ENCODE peak calls at places on chromosomes 2 and 18, in eight cellular contexts. One of them, this sample, is unnamed.
A peak's percentile ranks its signal among the peaks of the same experiment; 100 is the strongest.

GRCh38 chr2:150142561-150142960 is 344.9 kb downstream of the RND3 start:
- DNase-seq in KBM-7: no peak
- DNase-seq in activated naive CD4-positive, alpha-beta T cell: no peak
- DNase-seq in kidney glomerular epithelial cell: no peak
- DNase-seq in NCI-H748 treated with DMSO at 0.1 percent for 48 hours: no peak
- DNase-seq in germinal center: no peak
- DNase-seq in kidney tubule cell: peak; percentile 83
- DNase-seq in psoas muscle: no peak
- DNase-seq in this sample: no peak

GRCh38 chr2:204234879-204235278 is 298.3 kb downstream of the ICOS start:
- DNase-seq in KBM-7: no peak
- DNase-seq in activated naive CD4-positive, alpha-beta T cell: no peak
- DNase-seq in kidney glomerular epithelial cell: no peak
- DNase-seq in NCI-H748 treated with DMSO at 0.1 percent for 48 hours: no peak
- DNase-seq in germinal center: no peak
- DNase-seq in kidney tubule cell: no peak
- DNase-seq in psoas muscle: no peak
- DNase-seq in this sample: no peak

GRCh38 chr18:9782073-9782857 is 74.2 kb downstream of the RAB31 start:
- DNase-seq in KBM-7: no peak
- DNase-seq in activated naive CD4-positive, alpha-beta T cell: no peak
- DNase-seq in kidney glomerular epithelial cell: peak; percentile 47
- DNase-seq in NCI-H748 treated with DMSO at 0.1 percent for 48 hours: no peak
- DNase-seq in germinal center: no peak
- DNase-seq in kidney tubule cell: peak; percentile 67
- DNase-seq in psoas muscle: no peak
- DNase-seq in this sample: no peak

GRCh38 chr2:240296611-240297552 is 138.6 kb upstream of the GPC1 start:
- DNase-seq in KBM-7: no peak
- DNase-seq in activated naive CD4-positive, alpha-beta T cell: no peak
- DNase-seq in kidney glomerular epithelial cell: no peak
- DNase-seq in NCI-H748 treated with DMSO at 0.1 percent for 48 hours: no peak
- DNase-seq in germinal center: no peak
- DNase-seq in kidney tubule cell: no peak
- DNase-seq in psoas muscle: peak; percentile 48
- DNase-seq in this sample: no peak

GRCh38 chr2:172000696-172001361 is 1.1 kb downstream of the METAP1D start:
- DNase-seq in KBM-7: peak; percentile 39
- DNase-seq in activated naive CD4-positive, alpha-beta T cell: no peak
- DNase-seq in kidney glomerular epithelial cell: no peak
- DNase-seq in NCI-H748 treated with DMSO at 0.1 percent for 48 hours: no peak
- DNase-seq in germinal center: no peak
- DNase-seq in kidney tubule cell: no peak
- DNase-seq in psoas muscle: no peak
- DNase-seq in this sample: no peak

GRCh38 chr2:230847883-230848388 is 16.8 kb upstream of the ITM2C start:
- DNase-seq in KBM-7: peak; percentile 94
- DNase-seq in activated naive CD4-positive, alpha-beta T cell: peak; percentile 76
- DNase-seq in kidney glomerular epithelial cell: peak; percentile 71
- DNase-seq in NCI-H748 treated with DMSO at 0.1 percent for 48 hours: peak; percentile 18
- DNase-seq in germinal center: peak; percentile 84
- DNase-seq in kidney tubule cell: peak; percentile 89
- DNase-seq in psoas muscle: peak; percentile 85
- DNase-seq in this sample: peak; percentile 70

GRCh38 chr18:74534150-74534969 is at the start of gene CNDP1:
- DNase-seq in KBM-7: no peak
- DNase-seq in activated naive CD4-positive, alpha-beta T cell: no peak
- DNase-seq in kidney glomerular epithelial cell: no peak
- DNase-seq in NCI-H748 treated with DMSO at 0.1 percent for 48 hours: no peak
- DNase-seq in germinal center: no peak
- DNase-seq in kidney tubule cell: no peak
- DNase-seq in psoas muscle: no peak
- DNase-seq in this sample: no peak

GRCh38 chr18:76454429-76454828 is 40.6 kb downstream of the ZNF516 start:
- DNase-seq in KBM-7: no peak
- DNase-seq in activated naive CD4-positive, alpha-beta T cell: no peak
- DNase-seq in kidney glomerular epithelial cell: no peak
- DNase-seq in NCI-H748 treated with DMSO at 0.1 percent for 48 hours: no peak
- DNase-seq in germinal center: no peak
- DNase-seq in kidney tubule cell: no peak
- DNase-seq in psoas muscle: no peak
- DNase-seq in this sample: no peak

GRCh38 chr2:233234264-233234663 is 17.2 kb upstream of the ATG16L1 start:
- DNase-seq in KBM-7: no peak
- DNase-seq in activated naive CD4-positive, alpha-beta T cell: no peak
- DNase-seq in kidney glomerular epithelial cell: no peak
- DNase-seq in NCI-H748 treated with DMSO at 0.1 percent for 48 hours: no peak
- DNase-seq in germinal center: no peak
- DNase-seq in kidney tubule cell: no peak
- DNase-seq in psoas muscle: no peak
- DNase-seq in this sample: no peak

GRCh38 chr2:241617431-241618154 is 19.4 kb downstream of the THAP4 start:
- DNase-seq in KBM-7: no peak
- DNase-seq in activated naive CD4-positive, alpha-beta T cell: no peak
- DNase-seq in kidney glomerular epithelial cell: no peak
- DNase-seq in NCI-H748 treated with DMSO at 0.1 percent for 48 hours: peak; percentile 53
- DNase-seq in germinal center: peak; percentile 49
- DNase-seq in kidney tubule cell: peak; percentile 44
- DNase-seq in psoas muscle: peak; percentile 37
- DNase-seq in this sample: no peak

GRCh38 chr2:109356251-109357035 is 227.4 kb downstream of the SH3RF3 start:
- DNase-seq in KBM-7: no peak
- DNase-seq in activated naive CD4-positive, alpha-beta T cell: no peak
- DNase-seq in kidney glomerular epithelial cell: no peak
- DNase-seq in NCI-H748 treated with DMSO at 0.1 percent for 48 hours: no peak
- DNase-seq in germinal center: no peak
- DNase-seq in kidney tubule cell: no peak
- DNase-seq in psoas muscle: no peak
- DNase-seq in this sample: no peak

GRCh38 chr2:72828840-72829507 is 3.1 kb upstream of the EXOC6B start:
- DNase-seq in KBM-7: no peak
- DNase-seq in activated naive CD4-positive, alpha-beta T cell: no peak
- DNase-seq in kidney glomerular epithelial cell: no peak
- DNase-seq in NCI-H748 treated with DMSO at 0.1 percent for 48 hours: no peak
- DNase-seq in germinal center: no peak
- DNase-seq in kidney tubule cell: no peak
- DNase-seq in psoas muscle: no peak
- DNase-seq in this sample: no peak

GRCh38 chr2:111624401-111625156 is 259.4 kb downstream of the ANAPC1 start:
- DNase-seq in KBM-7: peak; percentile 68
- DNase-seq in activated naive CD4-positive, alpha-beta T cell: no peak
- DNase-seq in kidney glomerular epithelial cell: no peak
- DNase-seq in NCI-H748 treated with DMSO at 0.1 percent for 48 hours: no peak
- DNase-seq in germinal center: no peak
- DNase-seq in kidney tubule cell: no peak
- DNase-seq in psoas muscle: no peak
- DNase-seq in this sample: peak; percentile 57

GRCh38 chr2:25030702-25031101 is 11.2 kb upstream of the EFR3B start:
- DNase-seq in KBM-7: peak; percentile 70
- DNase-seq in activated naive CD4-positive, alpha-beta T cell: no peak
- DNase-seq in kidney glomerular epithelial cell: no peak
- DNase-seq in NCI-H748 treated with DMSO at 0.1 percent for 48 hours: no peak
- DNase-seq in germinal center: no peak
- DNase-seq in kidney tubule cell: peak; percentile 24
- DNase-seq in psoas muscle: no peak
- DNase-seq in this sample: no peak

GRCh38 chr2:157155992-157156391 is 101.5 kb upstream of the GALNT5 start:
- DNase-seq in KBM-7: no peak
- DNase-seq in activated naive CD4-positive, alpha-beta T cell: no peak
- DNase-seq in kidney glomerular epithelial cell: no peak
- DNase-seq in NCI-H748 treated with DMSO at 0.1 percent for 48 hours: no peak
- DNase-seq in germinal center: no peak
- DNase-seq in kidney tubule cell: no peak
- DNase-seq in psoas muscle: no peak
- DNase-seq in this sample: no peak

GRCh38 chr18:45951021-45951714 is 16.0 kb downstream of the EPG5 start:
- DNase-seq in KBM-7: no peak
- DNase-seq in activated naive CD4-positive, alpha-beta T cell: no peak
- DNase-seq in kidney glomerular epithelial cell: no peak
- DNase-seq in NCI-H748 treated with DMSO at 0.1 percent for 48 hours: no peak
- DNase-seq in germinal center: no peak
- DNase-seq in kidney tubule cell: peak; percentile 81
- DNase-seq in psoas muscle: peak; percentile 39
- DNase-seq in this sample: no peak

GRCh38 chr2:180463608-180464007 is 456.5 kb upstream of the CWC22 start:
- DNase-seq in KBM-7: no peak
- DNase-seq in activated naive CD4-positive, alpha-beta T cell: no peak
- DNase-seq in kidney glomerular epithelial cell: no peak
- DNase-seq in NCI-H748 treated with DMSO at 0.1 percent for 48 hours: no peak
- DNase-seq in germinal center: no peak
- DNase-seq in kidney tubule cell: no peak
- DNase-seq in psoas muscle: no peak
- DNase-seq in this sample: no peak

GRCh38 chr2:241762321-241762932 is 14.2 kb upstream of the GAL3ST2 start:
- DNase-seq in KBM-7: no peak
- DNase-seq in activated naive CD4-positive, alpha-beta T cell: no peak
- DNase-seq in kidney glomerular epithelial cell: no peak
- DNase-seq in NCI-H748 treated with DMSO at 0.1 percent for 48 hours: no peak
- DNase-seq in germinal center: no peak
- DNase-seq in kidney tubule cell: no peak
- DNase-seq in psoas muscle: no peak
- DNase-seq in this sample: no peak

GRCh38 chr2:221761260-221761659 is 189.2 kb upstream of the EPHA4 start:
- DNase-seq in KBM-7: no peak
- DNase-seq in activated naive CD4-positive, alpha-beta T cell: no peak
- DNase-seq in kidney glomerular epithelial cell: no peak
- DNase-seq in NCI-H748 treated with DMSO at 0.1 percent for 48 hours: no peak
- DNase-seq in germinal center: no peak
- DNase-seq in kidney tubule cell: no peak
- DNase-seq in psoas muscle: no peak
- DNase-seq in this sample: no peak

GRCh38 chr2:197847666-197848401 is 43.4 kb downstream of the PLCL1 start:
- DNase-seq in KBM-7: no peak
- DNase-seq in activated naive CD4-positive, alpha-beta T cell: no peak
- DNase-seq in kidney glomerular epithelial cell: no peak
- DNase-seq in NCI-H748 treated with DMSO at 0.1 percent for 48 hours: no peak
- DNase-seq in germinal center: no peak
- DNase-seq in kidney tubule cell: peak; percentile 58
- DNase-seq in psoas muscle: no peak
- DNase-seq in this sample: no peak

GRCh38 chr2:164061129-164061746 is 325.4 kb upstream of the FIGN start:
- DNase-seq in KBM-7: peak; percentile 67
- DNase-seq in activated naive CD4-positive, alpha-beta T cell: no peak
- DNase-seq in kidney glomerular epithelial cell: peak; percentile 39
- DNase-seq in NCI-H748 treated with DMSO at 0.1 percent for 48 hours: peak; percentile 42
- DNase-seq in germinal center: peak; percentile 3
- DNase-seq in kidney tubule cell: peak; percentile 57
- DNase-seq in psoas muscle: no peak
- DNase-seq in this sample: peak; percentile 10

GRCh38 chr2:45897836-45898235 is 246.4 kb downstream of the PRKCE start:
- DNase-seq in KBM-7: no peak
- DNase-seq in activated naive CD4-positive, alpha-beta T cell: no peak
- DNase-seq in kidney glomerular epithelial cell: no peak
- DNase-seq in NCI-H748 treated with DMSO at 0.1 percent for 48 hours: no peak
- DNase-seq in germinal center: no peak
- DNase-seq in kidney tubule cell: no peak
- DNase-seq in psoas muscle: no peak
- DNase-seq in this sample: no peak

GRCh38 chr2:49988816-49989215 is 834.5 kb upstream of the FSHR start:
- DNase-seq in KBM-7: no peak
- DNase-seq in activated naive CD4-positive, alpha-beta T cell: no peak
- DNase-seq in kidney glomerular epithelial cell: no peak
- DNase-seq in NCI-H748 treated with DMSO at 0.1 percent for 48 hours: no peak
- DNase-seq in germinal center: no peak
- DNase-seq in kidney tubule cell: no peak
- DNase-seq in psoas muscle: no peak
- DNase-seq in this sample: no peak

GRCh38 chr18:79735071-79735980 is 55.7 kb downstream of the CTDP1 start:
- DNase-seq in KBM-7: no peak
- DNase-seq in activated naive CD4-positive, alpha-beta T cell: no peak
- DNase-seq in kidney glomerular epithelial cell: no peak
- DNase-seq in NCI-H748 treated with DMSO at 0.1 percent for 48 hours: no peak
- DNase-seq in germinal center: no peak
- DNase-seq in kidney tubule cell: no peak
- DNase-seq in psoas muscle: no peak
- DNase-seq in this sample: no peak

GRCh38 chr18:54209471-54210180 is 14.8 kb downstream of the MBD2 start:
- DNase-seq in KBM-7: no peak
- DNase-seq in activated naive CD4-positive, alpha-beta T cell: no peak
- DNase-seq in kidney glomerular epithelial cell: peak; percentile 13
- DNase-seq in NCI-H748 treated with DMSO at 0.1 percent for 48 hours: no peak
- DNase-seq in germinal center: no peak
- DNase-seq in kidney tubule cell: peak; percentile 64
- DNase-seq in psoas muscle: no peak
- DNase-seq in this sample: no peak

GRCh38 chr18:11322716-11323115 is 173.3 kb upstream of the PIEZO2 start:
- DNase-seq in KBM-7: no peak
- DNase-seq in activated naive CD4-positive, alpha-beta T cell: no peak
- DNase-seq in kidney glomerular epithelial cell: no peak
- DNase-seq in NCI-H748 treated with DMSO at 0.1 percent for 48 hours: no peak
- DNase-seq in germinal center: no peak
- DNase-seq in kidney tubule cell: no peak
- DNase-seq in psoas muscle: no peak
- DNase-seq in this sample: no peak

GRCh38 chr2:223697316-223697875 is 95.2 kb upstream of the SCG2 start:
- DNase-seq in KBM-7: no peak
- DNase-seq in activated naive CD4-positive, alpha-beta T cell: no peak
- DNase-seq in kidney glomerular epithelial cell: no peak
- DNase-seq in NCI-H748 treated with DMSO at 0.1 percent for 48 hours: no peak
- DNase-seq in germinal center: no peak
- DNase-seq in kidney tubule cell: peak; percentile 40
- DNase-seq in psoas muscle: no peak
- DNase-seq in this sample: no peak